ENCODE peak calls at places on chromosomes 12 and 14, in nine cellular contexts. One of them, this sample, is unnamed.

GRCh38 chr14:99234982-99235491 is 37.0 kb downstream of the BCL11B start:
- DNase-seq in neural crest cell: peak; percentile 58
- DNase-seq in frontal cortex: no peak
- DNase-seq in lower lobe of right lung: no peak
- DNase-seq in iris pigment epithelial cell: no peak
- DNase-seq in amniotic stem cell: no peak
- DNase-seq in stimulated activated CD4-positive, alpha-beta T cell treated with anti-CD3 and anti-CD28 coated beads, Interleukin-15, amount 100 ng/mL, for 1 hour: peak; percentile 76
- DNase-seq in kidney tubule cell: peak; percentile 31
- DNase-seq in hypothalamus: no peak
- DNase-seq in this sample: peak; percentile 47

GRCh38 chr12:16788888-16789790 is 183.2 kb upstream of the LMO3 start:
- DNase-seq in lower lobe of right lung: no peak
- DNase-seq in neural crest cell: no peak
- DNase-seq in kidney tubule cell: no peak
- DNase-seq in amniotic stem cell: no peak
- DNase-seq in frontal cortex: no peak
- DNase-seq in hypothalamus: no peak
- DNase-seq in stimulated activated CD4-positive, alpha-beta T cell treated with anti-CD3 and anti-CD28 coated beads, Interleukin-15, amount 100 ng/mL, for 1 hour: no peak
- DNase-seq in iris pigment epithelial cell: no peak
- DNase-seq in this sample: peak; percentile 11

GRCh38 chr14:32417956-32418552 is 89.0 kb downstream of the AKAP6 start:
- DNase-seq in iris pigment epithelial cell: peak; percentile 74
- DNase-seq in frontal cortex: no peak
- DNase-seq in lower lobe of right lung: no peak
- DNase-seq in hypothalamus: no peak
- DNase-seq in neural crest cell: no peak
- DNase-seq in kidney tubule cell: peak; percentile 93
- DNase-seq in stimulated activated CD4-positive, alpha-beta T cell treated with anti-CD3 and anti-CD28 coated beads, Interleukin-15, amount 100 ng/mL, for 1 hour: no peak
- DNase-seq in amniotic stem cell: no peak
- DNase-seq in this sample: no peak

GRCh38 chr12:6110006-6110405 is 14.5 kb downstream of the VWF start:
- DNase-seq in neural crest cell: no peak
- DNase-seq in hypothalamus: no peak
- DNase-seq in lower lobe of right lung: no peak
- DNase-seq in kidney tubule cell: peak; percentile 16
- DNase-seq in stimulated activated CD4-positive, alpha-beta T cell treated with anti-CD3 and anti-CD28 coated beads, Interleukin-15, amount 100 ng/mL, for 1 hour: no peak
- DNase-seq in amniotic stem cell: no peak
- DNase-seq in iris pigment epithelial cell: peak; percentile 17
- DNase-seq in frontal cortex: no peak
- DNase-seq in this sample: no peak

GRCh38 chr12:70365648-70366518 is at the start of gene KCNMB4:
- DNase-seq in stimulated activated CD4-positive, alpha-beta T cell treated with anti-CD3 and anti-CD28 coated beads, Interleukin-15, amount 100 ng/mL, for 1 hour: peak; percentile 71
- DNase-seq in iris pigment epithelial cell: peak; percentile 22
- DNase-seq in frontal cortex: peak; percentile 76
- DNase-seq in kidney tubule cell: peak; percentile 53
- DNase-seq in hypothalamus: peak; percentile 53
- DNase-seq in amniotic stem cell: no peak
- DNase-seq in neural crest cell: peak; percentile 73
- DNase-seq in lower lobe of right lung: peak; percentile 65
- DNase-seq in this sample: peak; percentile 84

GRCh38 chr12:25023808-25024207 is 74.9 kb upstream of the BCAT1 start:
- DNase-seq in stimulated activated CD4-positive, alpha-beta T cell treated with anti-CD3 and anti-CD28 coated beads, Interleukin-15, amount 100 ng/mL, for 1 hour: no peak
- DNase-seq in hypothalamus: no peak
- DNase-seq in frontal cortex: no peak
- DNase-seq in iris pigment epithelial cell: no peak
- DNase-seq in kidney tubule cell: no peak
- DNase-seq in neural crest cell: no peak
- DNase-seq in lower lobe of right lung: no peak
- DNase-seq in amniotic stem cell: no peak
- DNase-seq in this sample: no peak

GRCh38 chr12:101706403-101706802 is 9.0 kb downstream of the CHPT1 start:
- DNase-seq in kidney tubule cell: no peak
- DNase-seq in frontal cortex: no peak
- DNase-seq in hypothalamus: no peak
- DNase-seq in amniotic stem cell: no peak
- DNase-seq in stimulated activated CD4-positive, alpha-beta T cell treated with anti-CD3 and anti-CD28 coated beads, Interleukin-15, amount 100 ng/mL, for 1 hour: no peak
- DNase-seq in lower lobe of right lung: no peak
- DNase-seq in iris pigment epithelial cell: no peak
- DNase-seq in neural crest cell: no peak
- DNase-seq in this sample: no peak

GRCh38 chr12:13595536-13596450 is 385.6 kb downstream of the GRIN2B start:
- DNase-seq in lower lobe of right lung: no peak
- DNase-seq in iris pigment epithelial cell: no peak
- DNase-seq in neural crest cell: no peak
- DNase-seq in stimulated activated CD4-positive, alpha-beta T cell treated with anti-CD3 and anti-CD28 coated beads, Interleukin-15, amount 100 ng/mL, for 1 hour: no peak
- DNase-seq in frontal cortex: no peak
- DNase-seq in hypothalamus: no peak
- DNase-seq in amniotic stem cell: no peak
- DNase-seq in kidney tubule cell: no peak
- DNase-seq in this sample: no peak

GRCh38 chr14:50762001-50762930 is 68.7 kb downstream of the NIN start:
- DNase-seq in hypothalamus: no peak
- DNase-seq in amniotic stem cell: no peak
- DNase-seq in iris pigment epithelial cell: peak; percentile 93
- DNase-seq in stimulated activated CD4-positive, alpha-beta T cell treated with anti-CD3 and anti-CD28 coated beads, Interleukin-15, amount 100 ng/mL, for 1 hour: no peak
- DNase-seq in frontal cortex: no peak
- DNase-seq in lower lobe of right lung: no peak
- DNase-seq in neural crest cell: no peak
- DNase-seq in kidney tubule cell: peak; percentile 79
- DNase-seq in this sample: no peak

GRCh38 chr12:108854453-108855283 is 2.7 kb downstream of the SSH1 start:
- DNase-seq in lower lobe of right lung: no peak
- DNase-seq in kidney tubule cell: peak; percentile 92
- DNase-seq in neural crest cell: no peak
- DNase-seq in amniotic stem cell: peak; percentile 74
- DNase-seq in hypothalamus: no peak
- DNase-seq in stimulated activated CD4-positive, alpha-beta T cell treated with anti-CD3 and anti-CD28 coated beads, Interleukin-15, amount 100 ng/mL, for 1 hour: no peak
- DNase-seq in frontal cortex: no peak
- DNase-seq in iris pigment epithelial cell: peak; percentile 99
- DNase-seq in this sample: no peak